ENCODE peak calls at places on chromosome 17, in four cellular contexts. H, F, C and G are unnamed samples.

GRCh38 chr17:68707032-68707431 is 105.9 kb upstream of the FAM20A start:
- DNase-seq in C (no peak), F (no peak), H (no peak), G (no peak)

GRCh38 chr17:13437966-13438779 is 163.6 kb downstream of the HS3ST3A1 start:
- DNase-seq in C (no peak), H (no peak), F (no peak), G (peak)

GRCh38 chr17:81815646-81815985 is 11.7 kb downstream of the GCGR start:
- DNase-seq in H (no peak), C (no peak), F (no peak), G (no peak)

GRCh38 chr17:4942760-4943508 is 2.9 kb downstream of the RNF167 start:
- DNase-seq in F (no peak), C (no peak), H (no peak), G (no peak)

GRCh38 chr17:59668816-59669215 is 38.4 kb downstream of the PTRH2 start:
- DNase-seq in F (no peak), H (no peak), C (no peak), G (no peak)

GRCh38 chr17:31269597-31269996 is 27.4 kb downstream of the OMG start:
- DNase-seq in H (no peak), C (no peak), F (no peak), G (no peak)

GRCh38 chr17:8212312-8213180 is 2.2 kb upstream of the AURKB start:
- DNase-seq in H (no peak), C (no peak), F (no peak), G (no peak)

GRCh38 chr17:58121925-58122324 is 26.3 kb upstream of the OR4D1 start:
- DNase-seq in C (peak), H (no peak), F (no peak), G (no peak)

GRCh38 chr17:2215616-2216364 is 87.8 kb downstream of the SMG6 start:
- DNase-seq in C (peak), F (peak), H (peak), G (no peak)

GRCh38 chr17:35801583-35802224 is 6.3 kb upstream of the MMP28 start:
- DNase-seq in C (no peak), F (peak), H (peak), G (no peak)

GRCh38 chr17:56641894-56642293 is 48.4 kb downstream of the NOG start:
- DNase-seq in C (no peak), H (no peak), F (no peak), G (no peak)

GRCh38 chr17:55458977-55459376 is 37.3 kb upstream of the MMD start:
- DNase-seq in C (no peak), F (no peak), H (no peak), G (no peak)

GRCh38 chr17:78908426-78908825 is 5.4 kb upstream of the CEP295NL start:
- DNase-seq in H (no peak), C (no peak), F (peak), G (no peak)

GRCh38 chr17:74117999-74118421 is 85.5 kb upstream of the RPL38 start:
- DNase-seq in F (no peak), C (no peak), H (peak), G (no peak)

GRCh38 chr17:80786470-80786869 is 205.2 kb upstream of the CHMP6 start:
- DNase-seq in C (no peak), H (no peak), F (no peak), G (no peak)

GRCh38 chr17:4074831-4075495 is 67.9 kb downstream of the ZZEF1 start:
- DNase-seq in C (no peak), F (no peak), H (no peak), G (no peak)

GRCh38 chr17:79732804-79733691 is 2.3 kb downstream of the ENPP7 start:
- DNase-seq in F (no peak), C (no peak), H (no peak), G (no peak)

GRCh38 chr17:32487460-32488176 is 825 bp downstream of the CDK5R1 start:
- DNase-seq in F (peak), C (no peak), H (peak), G (no peak)
- TF ChIP-seq CTCF in F (no peak), C (no peak), H (no peak), G (no peak)

GRCh38 chr17:75721463-75722011 is 278 bp downstream of the ITGB4 start:
- DNase-seq in C (no peak), H (no peak), F (peak), G (no peak)
- TF ChIP-seq CTCF in C (no peak), H (no peak), F (no peak), G (no peak)

GRCh38 chr17:44931376-44931775 is 16.1 kb upstream of the GFAP start:
- DNase-seq in F (no peak), C (no peak), H (peak), G (no peak)

GRCh38 chr17:44928950-44929720 is 13.8 kb upstream of the GFAP start:
- DNase-seq in H (peak), F (no peak), C (no peak), G (no peak)

GRCh38 chr17:44932096-44932495 is 15.5 kb downstream of the KIF18B start:
- DNase-seq in C (no peak), F (no peak), H (peak), G (no peak)

GRCh38 chr17:44932526-44933097 is 15.0 kb downstream of the KIF18B start:
- DNase-seq in C (no peak), H (peak), F (no peak), G (no peak)

DNA sequence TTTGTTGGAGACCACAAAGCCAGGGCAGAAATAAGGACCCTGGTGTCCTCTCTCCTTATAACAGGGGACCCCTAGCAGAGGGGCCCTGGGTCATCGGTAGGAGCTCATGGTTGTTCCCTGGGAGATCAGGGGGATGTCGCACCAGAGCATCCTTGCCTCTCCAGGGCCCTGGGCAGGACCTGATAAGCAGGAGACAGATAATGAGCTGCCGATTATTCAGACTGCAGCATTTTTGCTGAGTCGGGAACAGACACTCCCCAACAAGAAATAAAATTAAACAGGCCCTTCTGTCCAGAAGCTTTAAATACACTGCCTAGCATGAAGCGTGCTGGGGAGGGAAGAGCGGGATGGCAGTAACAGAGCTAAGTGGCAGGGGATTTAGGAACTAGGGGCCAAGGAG is 15.4 kb upstream of the GFAP start:
- DNase-seq in F (no peak), H (peak), C (no peak), G (no peak)
- TF ChIP-seq CTCF in F (no peak), H (no peak), C (no peak), G (no peak)

DNA sequence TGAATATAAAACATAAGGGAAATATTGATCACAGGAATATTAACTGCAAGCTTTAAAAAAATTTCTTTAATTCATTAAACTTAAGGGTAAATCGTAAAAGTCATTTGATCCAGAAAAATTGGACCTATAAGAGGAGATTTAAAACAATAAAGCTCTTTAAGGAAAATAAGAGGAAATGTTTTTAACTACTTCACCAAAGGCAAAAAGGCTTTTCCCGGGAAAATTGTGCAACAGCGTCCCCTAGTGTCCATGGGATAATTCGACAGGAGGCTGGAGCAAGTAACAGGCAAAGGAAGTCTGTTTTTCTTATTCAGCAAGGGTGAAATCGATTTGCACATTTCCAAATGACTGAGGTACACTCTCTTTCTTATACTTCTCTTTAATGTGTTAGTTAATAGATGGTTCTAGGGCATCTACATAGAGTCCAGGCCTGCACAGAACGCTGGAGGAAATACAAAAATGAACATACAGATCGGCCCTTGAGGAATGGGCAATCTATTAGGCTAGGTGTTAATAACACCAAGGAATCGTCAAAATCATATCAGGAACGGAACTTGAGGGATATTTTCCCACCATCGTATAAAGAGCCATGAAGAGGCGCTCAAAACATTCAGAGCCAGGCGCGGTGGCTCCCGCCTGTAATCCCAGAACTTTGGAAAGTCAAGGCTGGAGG is 61.4 kb downstream of the ZNF18 start:
- DNase-seq in F (peak), C (peak), H (no peak), G (peak)
- TF ChIP-seq CTCF in F (peak), C (peak), H (peak), G (peak)

GRCh38 chr17:64938290-64938689 is 19.0 kb upstream of the LRRC37A3 start:
- DNase-seq in F (no peak), C (no peak), H (no peak), G (no peak)

GRCh38 chr17:64940055-64940454 is 20.8 kb upstream of the LRRC37A3 start:
- DNase-seq in H (no peak), F (no peak), C (no peak), G (no peak)

GRCh38 chr17:64941761-64942160 is 22.5 kb upstream of the LRRC37A3 start:
- DNase-seq in H (no peak), F (no peak), C (no peak), G (no peak)

GRCh38 chr17:64941045-64941444 is 21.8 kb upstream of the LRRC37A3 start:
- DNase-seq in F (no peak), C (no peak), H (no peak), G (no peak)

GRCh38 chr17:64938925-64939474 is 19.7 kb upstream of the LRRC37A3 start:
- DNase-seq in C (peak), H (peak), F (peak), G (peak)
- TF ChIP-seq CTCF in C (peak), H (peak), F (peak), G (peak)

GRCh38 chr17:66451188-66452149 is 149.1 kb downstream of the PRKCA start:
- DNase-seq in F (peak), C (peak), H (no peak), G (peak)
- TF ChIP-seq CTCF in F (peak), C (peak), H (peak), G (peak)

GRCh38 chr17:9370464-9370863 is 205.2 kb downstream of the STX8 start:
- DNase-seq in C (no peak), F (no peak), H (no peak), G (no peak)
- TF ChIP-seq CTCF in C (no peak), F (no peak), H (no peak), G (no peak)